ENCODE peak calls at places on chromosomes 11 and 22, in nine cellular contexts. One of them, this sample, is unnamed.
A peak's percentile ranks its signal among the peaks of the same experiment; 100 is the strongest.

GRCh38 chr22:39514373-39514973 is 5.9 kb upstream of the ATF4 start:
- DNase-seq in PC-3: peak; percentile 50
- DNase-seq in NCI-H1417: no peak
- DNase-seq in ecto neural progenitor cell: no peak
- DNase-seq in HFF-Myc: no peak
- DNase-seq in NCI-H524 treated with DMSO at 0.1 percent for 48 hours: no peak
- DNase-seq in mucosa of descending colon: peak; percentile 72
- DNase-seq in osteocyte: no peak
- DNase-seq in cardiac muscle cell: peak; percentile 58
- DNase-seq in this sample: peak; percentile 75

GRCh38 chr11:1754376-1755150 is 4.2 kb upstream of the IFITM10 start:
- DNase-seq in osteocyte: no peak
- DNase-seq in HFF-Myc: no peak
- DNase-seq in NCI-H1417: no peak
- DNase-seq in ecto neural progenitor cell: no peak
- DNase-seq in cardiac muscle cell: no peak
- DNase-seq in PC-3: no peak
- DNase-seq in mucosa of descending colon: peak; percentile 21
- DNase-seq in NCI-H524 treated with DMSO at 0.1 percent for 48 hours: no peak
- DNase-seq in this sample: no peak

GRCh38 chr22:26476705-26477340 is 6.8 kb downstream of the HPS4 start:
- DNase-seq in NCI-H1417: no peak
- DNase-seq in cardiac muscle cell: no peak
- DNase-seq in NCI-H524 treated with DMSO at 0.1 percent for 48 hours: no peak
- DNase-seq in ecto neural progenitor cell: no peak
- DNase-seq in HFF-Myc: no peak
- DNase-seq in PC-3: no peak
- DNase-seq in mucosa of descending colon: no peak
- DNase-seq in osteocyte: no peak
- DNase-seq in this sample: no peak

GRCh38 chr11:396511-396947 is 2.5 kb downstream of the PKP3 start:
- DNase-seq in ecto neural progenitor cell: no peak
- DNase-seq in HFF-Myc: no peak
- DNase-seq in cardiac muscle cell: no peak
- DNase-seq in NCI-H1417: no peak
- DNase-seq in NCI-H524 treated with DMSO at 0.1 percent for 48 hours: no peak
- DNase-seq in mucosa of descending colon: no peak
- DNase-seq in PC-3: no peak
- DNase-seq in osteocyte: no peak
- DNase-seq in this sample: peak; percentile 56

GRCh38 chr11:67272327-67273259 is 6.3 kb downstream of the GRK2 start:
- DNase-seq in cardiac muscle cell: no peak
- DNase-seq in HFF-Myc: no peak
- DNase-seq in mucosa of descending colon: no peak
- DNase-seq in NCI-H524 treated with DMSO at 0.1 percent for 48 hours: no peak
- DNase-seq in NCI-H1417: no peak
- DNase-seq in osteocyte: no peak
- DNase-seq in ecto neural progenitor cell: no peak
- DNase-seq in PC-3: no peak
- DNase-seq in this sample: peak; percentile 87

GRCh38 chr11:114280696-114281095 is 15.5 kb upstream of the NNMT start:
- DNase-seq in cardiac muscle cell: peak; percentile 84
- DNase-seq in NCI-H1417: peak; percentile 79
- DNase-seq in NCI-H524 treated with DMSO at 0.1 percent for 48 hours: no peak
- DNase-seq in osteocyte: peak; percentile 84
- DNase-seq in ecto neural progenitor cell: peak; percentile 84
- DNase-seq in mucosa of descending colon: peak; percentile 46
- DNase-seq in HFF-Myc: peak; percentile 54
- DNase-seq in PC-3: peak; percentile 93
- DNase-seq in this sample: peak; percentile 50

GRCh38 chr11:70032470-70032795 is 45.7 kb upstream of the ANO1 start:
- DNase-seq in osteocyte: no peak
- DNase-seq in NCI-H1417: no peak
- DNase-seq in ecto neural progenitor cell: no peak
- DNase-seq in mucosa of descending colon: no peak
- DNase-seq in HFF-Myc: no peak
- DNase-seq in PC-3: no peak
- DNase-seq in NCI-H524 treated with DMSO at 0.1 percent for 48 hours: no peak
- DNase-seq in cardiac muscle cell: no peak
- DNase-seq in this sample: no peak

GRCh38 chr11:11966826-11967668 is 41.4 kb downstream of the DKK3 start:
- DNase-seq in NCI-H524 treated with DMSO at 0.1 percent for 48 hours: peak; percentile 41
- DNase-seq in osteocyte: no peak
- DNase-seq in cardiac muscle cell: peak; percentile 81
- DNase-seq in mucosa of descending colon: peak; percentile 76
- DNase-seq in PC-3: peak; percentile 73
- DNase-seq in NCI-H1417: peak; percentile 33
- DNase-seq in ecto neural progenitor cell: peak; percentile 87
- DNase-seq in HFF-Myc: no peak
- DNase-seq in this sample: peak; percentile 88

GRCh38 chr22:30926706-30927105 is 41.9 kb downstream of the MORC2 start:
- DNase-seq in cardiac muscle cell: no peak
- DNase-seq in mucosa of descending colon: no peak
- DNase-seq in ecto neural progenitor cell: no peak
- DNase-seq in osteocyte: peak; percentile 53
- DNase-seq in HFF-Myc: no peak
- DNase-seq in NCI-H1417: no peak
- DNase-seq in NCI-H524 treated with DMSO at 0.1 percent for 48 hours: no peak
- DNase-seq in PC-3: no peak
- DNase-seq in this sample: no peak

GRCh38 chr22:22348127-22348814 is 103.7 kb downstream of the VPREB1 start:
- DNase-seq in osteocyte: no peak
- DNase-seq in ecto neural progenitor cell: peak; percentile 61
- DNase-seq in NCI-H524 treated with DMSO at 0.1 percent for 48 hours: no peak
- DNase-seq in PC-3: peak; percentile 12
- DNase-seq in HFF-Myc: no peak
- DNase-seq in cardiac muscle cell: no peak
- DNase-seq in NCI-H1417: no peak
- DNase-seq in mucosa of descending colon: no peak
- DNase-seq in this sample: peak; percentile 67

GRCh38 chr11:9691865-9692264 is 28.0 kb downstream of the SWAP70 start:
- DNase-seq in osteocyte: no peak
- DNase-seq in NCI-H524 treated with DMSO at 0.1 percent for 48 hours: no peak
- DNase-seq in HFF-Myc: no peak
- DNase-seq in mucosa of descending colon: no peak
- DNase-seq in PC-3: peak; percentile 68
- DNase-seq in ecto neural progenitor cell: no peak
- DNase-seq in cardiac muscle cell: no peak
- DNase-seq in NCI-H1417: no peak
- DNase-seq in this sample: peak; percentile 78

GRCh38 chr11:12139144-12139881 is 28.9 kb downstream of the MICAL2 start:
- DNase-seq in PC-3: no peak
- DNase-seq in mucosa of descending colon: peak; percentile 57
- DNase-seq in ecto neural progenitor cell: no peak
- DNase-seq in HFF-Myc: no peak
- DNase-seq in cardiac muscle cell: no peak
- DNase-seq in osteocyte: no peak
- DNase-seq in NCI-H524 treated with DMSO at 0.1 percent for 48 hours: no peak
- DNase-seq in NCI-H1417: no peak
- DNase-seq in this sample: no peak

GRCh38 chr11:113521737-113522517 is 46.7 kb upstream of the DRD2 start:
- DNase-seq in NCI-H524 treated with DMSO at 0.1 percent for 48 hours: no peak
- DNase-seq in osteocyte: peak; percentile 60
- DNase-seq in cardiac muscle cell: no peak
- DNase-seq in mucosa of descending colon: no peak
- DNase-seq in ecto neural progenitor cell: peak; percentile 24
- DNase-seq in PC-3: peak; percentile 19
- DNase-seq in NCI-H1417: no peak
- DNase-seq in HFF-Myc: no peak
- DNase-seq in this sample: no peak

GRCh38 chr22:29043906-29044575 is 17.6 kb downstream of the C22orf31 start:
- DNase-seq in ecto neural progenitor cell: no peak
- DNase-seq in PC-3: peak; percentile 51
- DNase-seq in NCI-H524 treated with DMSO at 0.1 percent for 48 hours: no peak
- DNase-seq in cardiac muscle cell: no peak
- DNase-seq in HFF-Myc: no peak
- DNase-seq in osteocyte: no peak
- DNase-seq in NCI-H1417: no peak
- DNase-seq in mucosa of descending colon: no peak
- DNase-seq in this sample: no peak

GRCh38 chr22:24592144-24592845 is 578 bp downstream of the LRRC75B start:
- DNase-seq in osteocyte: no peak
- DNase-seq in NCI-H1417: no peak
- DNase-seq in cardiac muscle cell: no peak
- DNase-seq in mucosa of descending colon: peak; percentile 67
- DNase-seq in ecto neural progenitor cell: peak; percentile 50
- DNase-seq in HFF-Myc: no peak
- DNase-seq in PC-3: no peak
- DNase-seq in NCI-H524 treated with DMSO at 0.1 percent for 48 hours: no peak
- DNase-seq in this sample: peak; percentile 44

GRCh38 chr11:88521354-88522310 is 184.1 kb upstream of the CTSC start:
- DNase-seq in HFF-Myc: no peak
- DNase-seq in PC-3: no peak
- DNase-seq in mucosa of descending colon: no peak
- DNase-seq in osteocyte: no peak
- DNase-seq in NCI-H524 treated with DMSO at 0.1 percent for 48 hours: no peak
- DNase-seq in cardiac muscle cell: no peak
- DNase-seq in NCI-H1417: no peak
- DNase-seq in ecto neural progenitor cell: no peak
- DNase-seq in this sample: no peak

GRCh38 chr11:12280838-12281565 is 96.4 kb upstream of the PARVA start:
- DNase-seq in cardiac muscle cell: no peak
- DNase-seq in ecto neural progenitor cell: peak; percentile 43
- DNase-seq in NCI-H1417: no peak
- DNase-seq in HFF-Myc: no peak
- DNase-seq in osteocyte: peak; percentile 78
- DNase-seq in PC-3: no peak
- DNase-seq in NCI-H524 treated with DMSO at 0.1 percent for 48 hours: no peak
- DNase-seq in mucosa of descending colon: no peak
- DNase-seq in this sample: no peak

This sample was measured in Karpas-422.